ENCODE peak calls at places on chromosomes 12 and 14, in six cellular contexts. O is A549, S is IMR-90, V is Peyer's patch, B is sigmoid colon, Q is suprapubic skin. C is an unnamed sample.

GRCh38 chr14:90483551-90483950 is 86.7 kb downstream of the CALM1 start:
- DNase-seq in O (no peak), S (no peak), V (no peak), B (no peak), Q (no peak), C (peak; percentile 67)

GRCh38 chr14:97618917-97619690 is 821.9 kb downstream of the VRK1 start:
- DNase-seq in O (no peak), S (no peak), V (no peak), B (no peak), Q (no peak), C (no peak)

GRCh38 chr14:101595349-101595748 is 34.1 kb downstream of the DIO3 start:
- DNase-seq in O (no peak), S (no peak), V (no peak), B (no peak), Q (no peak), C (no peak)

GRCh38 chr14:94907626-94908261 is 137.8 kb upstream of the GSC start:
- DNase-seq in O (no peak), S (no peak), V (no peak), B (peak; percentile 55), Q (no peak), C (no peak)

GRCh38 chr14:93693914-93694313 is 94.4 kb downstream of the PRIMA1 start:
- DNase-seq in O (no peak), S (no peak), V (no peak), B (no peak), Q (no peak), C (no peak)

GRCh38 chr12:1801285-1801975 is 18.9 kb upstream of the LRTM2 start:
- DNase-seq in O (no peak), S (peak; percentile 29), V (peak; percentile 34), B (no peak), Q (peak; percentile 69), C (no peak)

GRCh38 chr12:129961111-129961510 is 57.3 kb upstream of the TMEM132D start:
- DNase-seq in O (peak; percentile 3), S (no peak), V (no peak), B (no peak), Q (no peak), C (no peak)

GRCh38 chr12:103994235-103994634 is 28.6 kb downstream of the TDG start:
- DNase-seq in O (no peak), S (no peak), V (no peak), B (no peak), Q (no peak), C (no peak)

GRCh38 chr12:1367331-1367730 is 227.1 kb downstream of the FBXL14 start:
- DNase-seq in O (no peak), S (no peak), V (no peak), B (no peak), Q (no peak), C (no peak)

GRCh38 chr14:52031781-52032180 is 37.1 kb downstream of the NID2 start:
- DNase-seq in O (no peak), S (peak; percentile 78), V (no peak), B (no peak), Q (no peak), C (peak; percentile 83)

GRCh38 chr12:96719671-96720362 is 187.2 kb upstream of the NEDD1 start:
- DNase-seq in O (no peak), S (peak; percentile 40), V (no peak), B (no peak), Q (no peak), C (no peak)

GRCh38 chr14:63766616-63767015 is 38.8 kb upstream of the SGPP1 start:
- DNase-seq in O (no peak), S (no peak), V (no peak), B (no peak), Q (no peak), C (no peak)

GRCh38 chr12:33455096-33455495 is 15.5 kb upstream of the SYT10 start:
- DNase-seq in O (no peak), S (no peak), V (no peak), B (no peak), Q (no peak), C (no peak)

GRCh38 chr12:38911611-38912010 is 6.2 kb upstream of the CPNE8 start:
- DNase-seq in O (no peak), S (no peak), V (no peak), B (no peak), Q (no peak), C (no peak)

GRCh38 chr14:35558680-35559079 is 24.7 kb downstream of the INSM2 start:
- DNase-seq in O (no peak), S (no peak), V (no peak), B (no peak), Q (no peak), C (no peak)

GRCh38 chr12:124605150-124605549 is 37.7 kb upstream of the NCOR2 start:
- DNase-seq in O (no peak), S (no peak), V (no peak), B (no peak), Q (no peak), C (no peak)

GRCh38 chr12:125280482-125281377 is 215.5 kb downstream of the AACS start:
- DNase-seq in O (peak; percentile 9), S (no peak), V (no peak), B (no peak), Q (no peak), C (no peak)

GRCh38 chr12:126907900-126908764 is 1358.8 kb upstream of the TMEM132C start:
- DNase-seq in O (no peak), S (no peak), V (no peak), B (no peak), Q (no peak), C (no peak)

GRCh38 chr12:119069029-119069731 is 87.8 kb downstream of the SRRM4 start:
- DNase-seq in O (no peak), S (no peak), V (no peak), B (no peak), Q (no peak), C (no peak)

GRCh38 chr12:17572250-17572649 is 517.7 kb downstream of the RERGL start:
- DNase-seq in O (no peak), S (no peak), V (no peak), B (no peak), Q (no peak), C (no peak)

GRCh38 chr12:47867496-47867941 is 37.3 kb downstream of the VDR start:
- DNase-seq in O (peak; percentile 37), S (peak; percentile 96), V (no peak), B (no peak), Q (no peak), C (no peak)

GRCh38 chr14:37709419-37710195 is 114.2 kb downstream of the TTC6 start:
- DNase-seq in O (peak; percentile 23), S (peak; percentile 39), V (no peak), B (no peak), Q (no peak), C (no peak)

GRCh38 chr12:21697829-21698630 is 40.4 kb upstream of the LDHB start:
- DNase-seq in O (peak; percentile 42), S (peak; percentile 48), V (no peak), B (no peak), Q (no peak), C (no peak)

GRCh38 chr14:75884198-75884611 is 97.6 kb downstream of the TGFB3 start:
- DNase-seq in O (no peak), S (peak; percentile 86), V (no peak), B (no peak), Q (no peak), C (no peak)

GRCh38 chr12:88057994-88058718 is 29.0 kb upstream of the C12orf50 start:
- DNase-seq in O (no peak), S (peak; percentile 40), V (no peak), B (no peak), Q (no peak), C (no peak)

GRCh38 chr12:109724321-109724892 is 10.8 kb downstream of the FAM222A start:
- DNase-seq in O (no peak), S (no peak), V (no peak), B (no peak), Q (no peak), C (no peak)

GRCh38 chr12:54721312-54721711 is 73.1 kb upstream of the DCD start:
- DNase-seq in O (no peak), S (no peak), V (no peak), B (no peak), Q (no peak), C (no peak)

GRCh38 chr14:64825006-64825405 is 54.7 kb downstream of the SPTB start:
- DNase-seq in O (no peak), S (no peak), V (no peak), B (no peak), Q (no peak), C (no peak)

GRCh38 chr14:64825498-64825897 is 54.2 kb downstream of the SPTB start:
- DNase-seq in O (no peak), S (no peak), V (no peak), B (no peak), Q (no peak), C (no peak)

GRCh38 chr14:64828096-64828495 is 51.6 kb downstream of the SPTB start:
- DNase-seq in O (no peak), S (no peak), V (no peak), B (no peak), Q (no peak), C (no peak)

GRCh38 chr14:64826333-64826732 is 53.4 kb downstream of the SPTB start:
- DNase-seq in O (no peak), S (peak; percentile 22), V (no peak), B (no peak), Q (no peak), C (no peak)

GRCh38 chr14:64826845-64827244 is 52.9 kb downstream of the SPTB start:
- DNase-seq in O (no peak), S (no peak), V (no peak), B (no peak), Q (no peak), C (no peak)
- TF ChIP-seq POLR2A in O (no peak), S (no peak), V (no peak), B (no peak), Q (no peak), C (no peak)

DNA sequence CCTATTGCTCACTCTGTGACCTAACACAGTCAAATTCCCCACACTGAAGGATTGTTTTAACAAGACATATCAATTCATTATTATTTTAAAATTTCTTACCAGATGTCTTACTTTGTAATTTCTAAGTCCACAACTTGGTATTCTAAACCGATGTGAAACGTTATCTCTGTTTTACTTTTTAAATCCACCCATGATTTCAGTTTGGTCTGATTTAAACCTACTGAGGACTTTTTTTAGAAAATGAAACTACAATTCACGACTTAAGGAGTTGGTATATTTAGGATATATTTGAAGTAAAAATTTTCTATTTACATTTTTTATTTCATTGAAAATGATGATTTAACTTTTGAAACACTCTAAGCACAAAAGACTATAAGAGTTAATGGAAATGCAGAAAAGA is 35.1 kb upstream of the GRIP1 start:
- DNase-seq in O (no peak), S (no peak), V (no peak), B (no peak), Q (no peak), C (no peak)
- H3K27ac ChIP-seq in O (no peak overlapping the region), S (no peak overlapping the region), V (no peak overlapping the region), B (no peak overlapping the region), Q (no peak overlapping the region), C (no peak overlapping the region)

DNA sequence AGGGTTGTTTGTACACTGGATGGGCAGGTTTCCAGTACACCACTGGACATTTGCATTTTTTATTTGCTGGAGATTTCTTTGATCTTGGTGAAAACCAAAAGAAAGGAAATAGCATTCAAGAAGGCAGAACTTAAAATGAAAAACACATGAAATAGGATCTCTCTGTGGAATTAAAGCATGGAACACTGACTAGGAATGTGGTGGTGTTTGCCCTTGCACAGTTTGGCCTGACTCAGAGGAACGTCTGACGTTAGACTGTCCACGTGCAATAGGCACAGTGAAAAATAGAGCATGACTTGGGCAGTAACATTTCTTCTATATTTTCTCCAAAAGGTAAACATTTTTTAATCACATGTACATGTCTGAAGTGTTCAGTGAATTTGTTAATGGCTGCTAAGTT is 474.1 kb upstream of the PRICKLE1 start:
- DNase-seq in O (no peak), S (peak; percentile 78), V (no peak), B (no peak), Q (no peak), C (no peak)
- H3K4me1 ChIP-seq in O (no peaks in the 10 kb centered on the region), S (no peaks in the 10 kb centered on the region), V (no peaks in the 10 kb centered on the region), B (no peaks in the 10 kb centered on the region), Q (no peaks in the 10 kb centered on the region), C (no peaks in the 10 kb centered on the region)

GRCh38 chr12:100826323-100826722 is 31.7 kb downstream of the ANO4 start:
- DNase-seq in O (peak; percentile 34), S (peak; percentile 58), V (no peak), B (no peak), Q (no peak), C (peak; percentile 25)
- TF ChIP-seq POLR2A in O (no peak), S (no peak), V (no peak), B (no peak), Q (no peak), C (no peak)